ENCODE peak calls at places on chromosomes 3 and 15, in nine cellular contexts. Z is H9, H is transverse colon, R is dermis microvascular lymphatic vessel endothelial cell, L is cerebellar cortex, M is HuH-7.5, Q is AG04450, X is NCI-H1092 treated with DMSO at 0.1 percent for 48 hours, G is choroid plexus epithelial cell. I is an unnamed sample.

GRCh38 chr3:198079771-198080520 is 119.9 kb downstream of the LMLN start:
- DNase-seq in Q (no peak), R (peak), G (peak), H (peak), Z (peak), L (peak), M (peak), X (no peak), I (no peak)

GRCh38 chr3:181726351-181727121 is 14.8 kb downstream of the SOX2 start:
- DNase-seq in Z (peak), H (no peak), G (no peak), L (no peak), R (no peak), M (no peak), Q (no peak), X (peak), I (peak)

GRCh38 chr3:185744997-185745843 is 79.6 kb downstream of the IGF2BP2 start:
- DNase-seq in L (no peak), Z (no peak), R (peak), G (peak), H (no peak), X (no peak), M (no peak), Q (peak), I (no peak)

GRCh38 chr3:185532881-185533280 is 19.5 kb downstream of the LIPH start:
- DNase-seq in G (no peak), L (peak), H (no peak), M (no peak), Z (no peak), Q (no peak), X (no peak), R (no peak), I (peak)

GRCh38 chr15:89105147-89105546 is 16.9 kb downstream of the ABHD2 start:
- DNase-seq in Q (peak), G (peak), R (peak), L (peak), X (no peak), H (no peak), Z (no peak), M (no peak), I (no peak)

GRCh38 chr15:28012231-28012630 is 86.9 kb downstream of the OCA2 start:
- DNase-seq in L (no peak), H (no peak), Q (no peak), R (no peak), G (no peak), Z (no peak), M (no peak), X (no peak), I (no peak)

GRCh38 chr15:57969355-57969754 is 96.2 kb downstream of the ALDH1A2 start:
- DNase-seq in Z (no peak), H (no peak), R (peak), X (no peak), G (peak), Q (no peak), L (no peak), M (no peak), I (no peak)

GRCh38 chr15:92634046-92634445 is 21.5 kb downstream of the FAM174B start:
- DNase-seq in L (no peak), H (no peak), Z (peak), G (no peak), M (no peak), R (no peak), X (no peak), Q (no peak), I (no peak)

GRCh38 chr3:188362405-188362831 is 208.5 kb downstream of the LPP start:
- DNase-seq in Z (no peak), H (no peak), Q (no peak), G (peak), M (peak), R (peak), X (no peak), L (no peak), I (no peak)

GRCh38 chr3:142586803-142587406 is 8.4 kb upstream of the ATR start:
- DNase-seq in H (peak), G (peak), L (peak), M (peak), Z (peak), X (peak), Q (peak), R (peak), I (peak)

GRCh38 chr3:103052236-103052830 is 617.5 kb downstream of the ZPLD1 start:
- DNase-seq in H (peak), X (no peak), R (no peak), Z (no peak), G (no peak), L (peak), M (no peak), Q (no peak), I (peak)

GRCh38 chr3:52153389-52154096 is 680 bp downstream of the POC1A start:
- DNase-seq in Q (no peak), L (no peak), H (peak), G (peak), M (no peak), R (no peak), Z (peak), X (peak), I (no peak)

GRCh38 chr3:161163297-161163696 is 57.8 kb upstream of the NMD3 start:
- DNase-seq in H (no peak), Q (peak), M (no peak), Z (no peak), L (no peak), R (peak), G (peak), X (no peak), I (no peak)

GRCh38 chr3:115388825-115389224 is 234.5 kb upstream of the GAP43 start:
- DNase-seq in H (no peak), Q (no peak), Z (no peak), L (no peak), G (no peak), R (no peak), M (no peak), X (no peak), I (no peak)

GRCh38 chr15:31328425-31328998 is 1.9 kb downstream of the KLF13 start:
- DNase-seq in Z (no peak), H (no peak), Q (no peak), X (no peak), R (no peak), L (no peak), G (peak), M (peak), I (no peak)

GRCh38 chr15:74335396-74335795 is 32.0 kb downstream of the CYP11A1 start:
- DNase-seq in X (no peak), Q (no peak), R (no peak), G (no peak), H (no peak), M (no peak), Z (no peak), L (no peak), I (no peak)

GRCh38 chr15:22880981-22881738 is 42.7 kb downstream of the NIPA2 start:
- DNase-seq in L (no peak), Z (no peak), M (no peak), Q (no peak), R (no peak), G (no peak), H (no peak), X (no peak), I (no peak)

GRCh38 chr15:93610944-93611343 is 521.9 kb upstream of the RGMA start:
- DNase-seq in X (no peak), Q (no peak), G (no peak), R (no peak), Z (no peak), M (no peak), L (no peak), H (no peak), I (no peak)

GRCh38 chr15:85580914-85581313 is 200.5 kb downstream of the AKAP13 start:
- DNase-seq in X (no peak), R (peak), Q (no peak), H (peak), M (no peak), G (peak), Z (no peak), L (no peak), I (peak)

GRCh38 chr15:78177447-78177873 is 28.3 kb downstream of the IDH3A start:
- DNase-seq in R (peak), M (peak), Z (peak), L (peak), H (peak), X (peak), G (peak), Q (no peak), I (peak)

GRCh38 chr15:71043373-71043772 is 71.9 kb upstream of the THSD4 start:
- DNase-seq in R (no peak), Q (no peak), H (no peak), G (peak), M (no peak), X (no peak), Z (no peak), L (no peak), I (no peak)

GRCh38 chr15:80308002-80308401 is 56.0 kb upstream of the CTXND1 start:
- DNase-seq in Q (no peak), Z (peak), M (peak), L (no peak), H (no peak), X (no peak), G (no peak), R (no peak), I (no peak)

GRCh38 chr3:33833408-33834116 is 35.1 kb downstream of the PDCD6IP start:
- DNase-seq in H (no peak), Z (no peak), R (no peak), X (no peak), L (no peak), Q (no peak), G (no peak), M (no peak), I (no peak)

GRCh38 chr3:159059395-159059794 is 257.5 kb downstream of the MFSD1 start:
- DNase-seq in Q (no peak), M (no peak), L (no peak), H (no peak), Z (no peak), G (no peak), X (no peak), R (no peak), I (no peak)

GRCh38 chr3:148223266-148223665 is 474.4 kb upstream of the AGTR1 start:
- DNase-seq in Z (no peak), H (no peak), Q (no peak), G (peak), X (no peak), M (no peak), L (no peak), R (no peak), I (no peak)

GRCh38 chr3:158097571-158098553 is 8.4 kb downstream of the SHOX2 start:
- DNase-seq in R (peak), Z (peak), X (peak), H (peak), L (no peak), G (peak), Q (no peak), M (peak), I (no peak)

GRCh38 chr3:9736831-9737230 is 5.3 kb downstream of the BRPF1 start:
- DNase-seq in L (no peak), Z (no peak), Q (no peak), H (no peak), M (no peak), X (no peak), R (no peak), G (no peak), I (peak)

GRCh38 chr3:13346481-13347389 is 73.4 kb downstream of the NUP210 start:
- DNase-seq in Z (peak), Q (no peak), G (no peak), L (peak), M (no peak), X (peak), H (peak), R (peak), I (peak)

GRCh38 chr3:9385209-9385936 is 12.0 kb upstream of the SETD5 start:
- DNase-seq in X (no peak), G (peak), R (no peak), L (no peak), H (no peak), Q (no peak), M (no peak), Z (no peak), I (no peak)

GRCh38 chr3:4656059-4656458 is 162.9 kb downstream of the ITPR1 start:
- DNase-seq in Z (peak), G (peak), Q (peak), M (peak), X (peak), R (peak), L (peak), H (peak), I (peak)

GRCh38 chr3:174377096-174377495 is 482.0 kb upstream of the NAALADL2 start:
- DNase-seq in Z (peak), R (no peak), X (no peak), Q (no peak), M (no peak), H (no peak), G (no peak), L (no peak), I (no peak)

GRCh38 chr15:40439461-40440299 is 1.1 kb upstream of the BAHD1 start:
- DNase-seq in Q (no peak), M (peak), X (peak), H (peak), Z (peak), L (peak), G (peak), R (peak), I (peak)

GRCh38 chr3:31213869-31214486 is 318.7 kb upstream of the STT3B start:
- DNase-seq in X (no peak), R (peak), H (peak), L (no peak), G (no peak), Q (no peak), M (no peak), Z (no peak), I (no peak)

GRCh38 chr3:195236801-195237570 is 34.0 kb downstream of the XXYLT1 start:
- DNase-seq in X (no peak), M (no peak), Z (no peak), G (no peak), L (no peak), R (no peak), Q (no peak), H (no peak), I (peak)

GRCh38 chr15:73021139-73021621 is 31.1 kb upstream of the NEO1 start:
- DNase-seq in M (no peak), G (no peak), H (no peak), X (no peak), L (no peak), R (no peak), Q (no peak), Z (peak), I (no peak)

GRCh38 chr15:90845201-90845949 is 23.0 kb upstream of the FURIN start:
- DNase-seq in R (peak), H (peak), L (no peak), G (peak), M (no peak), X (peak), Z (no peak), Q (peak), I (no peak)

GRCh38 chr15:77904436-77904821 is 173.1 kb downstream of the TBC1D2B start:
- DNase-seq in Z (no peak), L (no peak), M (no peak), H (no peak), R (no peak), Q (no peak), G (no peak), X (no peak), I (no peak)

I was measured in Ammon's horn.